ENCODE peak calls at places on chromosomes 16 and 17, in seven cellular contexts. R is uterus; U is kidney; Z is sigmoid colon; A is CD4-positive, CD25-positive, alpha-beta regulatory T cell; O is upper lobe of left lung; H is CD8-positive, alpha-beta T cell. J is an unnamed sample.

GRCh38 chr17:6823011-6823442 is 8.5 kb downstream of the TEKT1 start:
- DNase-seq in O (no peak), A (no peak), R (no peak), H (no peak), Z (no peak), U (no peak), J (no peak)

GRCh38 chr16:50954469-50954868 is 196.6 kb downstream of the SALL1 start:
- DNase-seq in A (no peak), U (no peak), O (no peak), R (no peak), H (no peak), Z (no peak), J (no peak)

GRCh38 chr17:16419074-16419928 is 3.9 kb downstream of the TRPV2 start:
- DNase-seq in Z (peak; percentile 79), U (no peak), A (no peak), O (no peak), R (no peak), H (peak; percentile 44), J (no peak)

GRCh38 chr16:785563-786535 is 2.3 kb downstream of the RPUSD1 start:
- DNase-seq in R (peak; percentile 44), A (peak; percentile 69), Z (peak; percentile 81), O (peak; percentile 70), U (peak; percentile 87), H (peak; percentile 67), J (peak; percentile 73)

GRCh38 chr16:2009302-2009711 is 314 bp downstream of the ZNF598 start:
- DNase-seq in A (no peak), R (no peak), O (no peak), Z (no peak), U (peak; percentile 85), H (no peak), J (no peak)

GRCh38 chr17:68701046-68701445 is 99.9 kb upstream of the FAM20A start:
- DNase-seq in O (no peak), U (no peak), R (no peak), Z (no peak), H (no peak), A (no peak), J (no peak)

GRCh38 chr16:14133907-14134306 is 62.8 kb downstream of the MRTFB start:
- DNase-seq in A (no peak), R (no peak), O (no peak), H (no peak), Z (no peak), U (no peak), J (no peak)

GRCh38 chr17:64216385-64217248 is 46.4 kb downstream of the TEX2 start:
- DNase-seq in U (no peak), O (no peak), R (peak; percentile 46), H (no peak), Z (no peak), A (no peak), J (peak; percentile 33)

GRCh38 chr16:17470002-17470870 is 524 bp downstream of the XYLT1 start:
- DNase-seq in U (peak; percentile 83), R (peak; percentile 41), A (peak; percentile 34), O (no peak), H (no peak), Z (no peak), J (no peak)

GRCh38 chr16:67928147-67928546 is 3.5 kb downstream of the CTRL start:
- DNase-seq in A (no peak), O (no peak), H (no peak), U (no peak), R (no peak), Z (no peak), J (no peak)

GRCh38 chr16:82643936-82644630 is 17.3 kb downstream of the CDH13 start:
- DNase-seq in Z (peak; percentile 34), R (no peak), O (no peak), U (no peak), A (no peak), H (no peak), J (no peak)

GRCh38 chr16:73064227-73064995 is 16.5 kb upstream of the ZFHX3 start:
- DNase-seq in A (no peak), O (no peak), U (peak; percentile 64), Z (peak; percentile 64), H (no peak), R (no peak), J (no peak)

GRCh38 chr17:83186226-83186625 is 106.8 kb downstream of the METRNL start:
- DNase-seq in U (peak; percentile 62), R (no peak), A (no peak), H (no peak), Z (peak; percentile 52), O (no peak), J (no peak)

GRCh38 chr17:18181358-18181757 is 2.3 kb upstream of the ALKBH5 start:
- DNase-seq in R (peak; percentile 76), A (no peak), H (no peak), O (no peak), U (no peak), Z (no peak), J (no peak)

GRCh38 chr16:81688182-81688581 is 90.9 kb upstream of the PLCG2 start:
- DNase-seq in U (no peak), H (no peak), A (no peak), O (no peak), R (no peak), Z (no peak), J (no peak)

GRCh38 chr16:81713295-81713772 is 65.8 kb upstream of the PLCG2 start:
- DNase-seq in O (no peak), U (peak; percentile 68), A (no peak), R (no peak), Z (no peak), H (no peak), J (no peak)

GRCh38 chr16:26859086-26859485 is 207.6 kb upstream of the C16orf82 start:
- DNase-seq in H (no peak), U (no peak), Z (no peak), R (no peak), O (no peak), A (no peak), J (no peak)

GRCh38 chr16:71945616-71946015 is 50.3 kb downstream of the IST1 start:
- DNase-seq in O (no peak), R (no peak), Z (no peak), H (no peak), U (no peak), A (no peak), J (no peak)

GRCh38 chr17:4142107-4142900 is 526 bp downstream of the ZZEF1 start:
- DNase-seq in R (peak; percentile 23), U (peak; percentile 87), O (peak; percentile 36), A (no peak), H (peak; percentile 16), Z (peak; percentile 67), J (peak; percentile 48)

GRCh38 chr16:89443727-89444084 is 46.7 kb downstream of the ANKRD11 start:
- DNase-seq in U (peak; percentile 70), H (no peak), R (no peak), A (no peak), Z (no peak), O (peak; percentile 46), J (no peak)

GRCh38 chr16:89444151-89444723 is 46.1 kb downstream of the ANKRD11 start:
- DNase-seq in O (no peak), U (no peak), H (no peak), Z (no peak), A (no peak), R (no peak), J (no peak)

GRCh38 chr16:89442588-89442987 is 47.8 kb downstream of the ANKRD11 start:
- DNase-seq in A (no peak), U (peak; percentile 74), O (no peak), Z (no peak), R (no peak), H (no peak), J (no peak)

GRCh38 chr16:89445166-89445565 is 45.2 kb downstream of the ANKRD11 start:
- DNase-seq in H (no peak), O (no peak), A (no peak), Z (no peak), R (no peak), U (no peak), J (no peak)

GRCh38 chr16:89442990-89443726 is 47.2 kb downstream of the ANKRD11 start:
- DNase-seq in A (no peak), Z (peak; percentile 77), U (no peak), O (peak; percentile 80), R (peak; percentile 43), H (no peak), J (no peak)
- H3K4me1 ChIP-seq in A (peaks cover 96% of the 10 kb centered on the region), Z (peaks cover 67% of the 10 kb centered on the region), U (peaks cover 43% of the 10 kb centered on the region), O (peaks cover 81% of the 10 kb centered on the region), R (peaks cover 19% of the 10 kb centered on the region), H (peaks cover 92% of the 10 kb centered on the region), J (peaks cover 59% of the 10 kb centered on the region)

DNA sequence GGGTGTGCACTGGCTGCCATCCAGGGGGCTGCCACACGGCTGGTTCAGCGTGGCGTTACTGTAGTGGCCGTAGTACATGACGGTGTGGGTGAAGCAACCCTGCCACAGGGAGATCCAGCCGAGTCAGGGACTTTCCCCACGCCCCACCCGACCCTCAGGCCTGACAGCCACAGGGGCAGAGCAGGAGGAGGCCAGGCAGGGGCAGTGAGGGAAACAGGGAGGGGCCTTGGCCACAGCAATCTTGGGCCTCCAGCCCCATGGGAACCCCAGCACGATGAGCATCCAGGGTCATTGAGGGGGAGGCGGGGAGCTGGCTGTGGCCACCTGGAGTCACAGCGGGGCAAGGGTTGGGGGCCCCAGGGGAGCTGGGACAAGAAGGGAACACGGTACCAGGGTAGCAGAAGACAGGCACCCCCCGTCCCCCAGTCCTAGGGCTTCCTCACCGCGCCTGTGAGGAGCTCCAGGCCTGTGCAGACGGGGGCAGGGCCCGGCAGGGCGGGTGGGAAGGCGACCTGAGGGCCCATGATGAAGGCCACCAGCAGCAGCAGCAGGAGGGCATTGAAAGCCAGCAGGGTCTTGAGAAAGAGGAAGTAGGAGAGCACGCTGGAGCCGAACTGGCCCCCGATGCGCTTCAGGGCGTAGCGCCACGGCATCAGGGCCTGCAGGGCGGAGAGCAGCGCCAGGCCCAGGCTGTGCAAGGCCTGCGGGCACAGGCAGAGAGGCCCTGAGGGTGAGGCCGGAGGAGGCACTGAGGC is 4.3 kb downstream of the TMC6 start:
- DNase-seq in Z (no peak), H (no peak), U (peak; percentile 71), O (peak; percentile 40), R (no peak), A (no peak), J (no peak)
- H3K4me1 ChIP-seq in Z (peaks cover 30% of the 10 kb centered on the region), H (peaks cover 77% of the 10 kb centered on the region), U (peaks cover 10% of the 10 kb centered on the region), O (peaks cover 51% of the 10 kb centered on the region), R (no peaks in the 10 kb centered on the region), A (peaks cover 84% of the 10 kb centered on the region), J (peaks cover 24% of the 10 kb centered on the region)

GRCh38 chr17:57584050-57584551 is 161.0 kb downstream of the CCDC182 start:
- DNase-seq in O (no peak), A (no peak), R (no peak), H (no peak), U (no peak), Z (no peak), J (no peak)

GRCh38 chr17:57588086-57588485 is 157.0 kb downstream of the CCDC182 start:
- DNase-seq in Z (no peak), H (no peak), O (no peak), A (no peak), U (no peak), R (no peak), J (no peak)

GRCh38 chr17:57587201-57587870 is 157.8 kb downstream of the CCDC182 start:
- DNase-seq in U (peak; percentile 23), A (no peak), R (no peak), O (no peak), H (no peak), Z (no peak), J (no peak)

GRCh38 chr17:57585341-57586098 is 159.6 kb downstream of the CCDC182 start:
- DNase-seq in H (no peak), R (no peak), O (no peak), U (peak; percentile 45), Z (no peak), A (no peak), J (peak; percentile 29)

GRCh38 chr17:57586099-57586702 is 158.9 kb downstream of the CCDC182 start:
- DNase-seq in Z (no peak), R (no peak), U (peak; percentile 2), A (no peak), O (no peak), H (no peak), J (no peak)
- H3K4me1 ChIP-seq in Z (peaks cover 7% of the 10 kb centered on the region), R (no peaks in the 10 kb centered on the region), U (peaks cover 3% of the 10 kb centered on the region), A (no peaks in the 10 kb centered on the region), O (no peaks in the 10 kb centered on the region), H (no peaks in the 10 kb centered on the region), J (no peaks in the 10 kb centered on the region)

GRCh38 chr17:46972346-46972745 is 6.7 kb downstream of the RPRML start:
- DNase-seq in O (no peak), H (no peak), Z (no peak), R (no peak), U (peak; percentile 37), A (no peak), J (no peak)
- H3K4me1 ChIP-seq in O (no peaks in the 10 kb centered on the region), H (no peaks in the 10 kb centered on the region), Z (no peaks in the 10 kb centered on the region), R (no peaks in the 10 kb centered on the region), U (no peaks in the 10 kb centered on the region), A (no peaks in the 10 kb centered on the region), J (no peaks in the 10 kb centered on the region)

J was measured in testis.